ENCODE peak calls at places on chromosomes 3 and 15, in eight cellular contexts. R, X, O, F, B, Z, E and V are unnamed samples.

GRCh38 chr3:19688767-19689166 is 245.2 kb downstream of the EFHB start:
- DNase-seq in R (no peak), X (no peak), O (no peak), F (peak; percentile 39), B (no peak), Z (no peak), E (no peak), V (no peak)

GRCh38 chr15:40388941-40389823 is 6.7 kb downstream of the KNSTRN start:
- DNase-seq in R (peak; percentile 74), X (no peak), O (no peak), F (no peak), B (no peak), Z (no peak), E (no peak), V (no peak)

GRCh38 chr3:17132286-17133115 is 247.7 kb downstream of the PLCL2 start:
- DNase-seq in R (no peak), X (no peak), O (no peak), F (no peak), B (no peak), Z (no peak), E (no peak), V (no peak)

GRCh38 chr15:39283531-39283930 is 297.3 kb upstream of the THBS1 start:
- DNase-seq in R (peak; percentile 50), X (no peak), O (no peak), F (no peak), B (no peak), Z (no peak), E (no peak), V (no peak)

GRCh38 chr3:1026395-1026794 is 66.4 kb upstream of the CNTN6 start:
- DNase-seq in R (no peak), X (no peak), O (no peak), F (no peak), B (no peak), Z (no peak), E (no peak), V (no peak)

GRCh38 chr3:146222204-146223046 is 28.5 kb downstream of the PLSCR4 start:
- DNase-seq in R (peak; percentile 52), X (peak; percentile 73), O (no peak), F (no peak), B (no peak), Z (no peak), E (peak; percentile 63), V (no peak)

GRCh38 chr3:171429635-171430034 is 30.6 kb downstream of the TNIK start:
- DNase-seq in R (no peak), X (no peak), O (no peak), F (no peak), B (no peak), Z (no peak), E (no peak), V (no peak)

GRCh38 chr15:70088427-70088826 is 9.3 kb downstream of the TLE3 start:
- DNase-seq in R (no peak), X (no peak), O (no peak), F (no peak), B (no peak), Z (no peak), E (no peak), V (no peak)

GRCh38 chr3:63762180-63762579 is 56.9 kb upstream of the C3orf49 start:
- DNase-seq in R (peak; percentile 2), X (no peak), O (no peak), F (no peak), B (no peak), Z (no peak), E (no peak), V (no peak)

GRCh38 chr3:71680588-71680987 is 44.6 kb downstream of the EIF4E3 start:
- DNase-seq in R (peak; percentile 65), X (peak; percentile 77), O (no peak), F (no peak), B (no peak), Z (no peak), E (no peak), V (no peak)

GRCh38 chr3:133980550-133980949 is 49.2 kb downstream of the SLCO2A1 start:
- DNase-seq in R (no peak), X (no peak), O (no peak), F (no peak), B (no peak), Z (no peak), E (no peak), V (no peak)

GRCh38 chr3:18481946-18482548 is 56.9 kb upstream of the SATB1 start:
- DNase-seq in R (no peak), X (no peak), O (no peak), F (no peak), B (no peak), Z (no peak), E (no peak), V (no peak)

GRCh38 chr3:51389423-51390183 is 1.5 kb upstream of the RBM15B start:
- DNase-seq in R (peak; percentile 65), X (peak; percentile 34), O (no peak), F (peak; percentile 73), B (peak; percentile 64), Z (no peak), E (peak; percentile 62), V (peak; percentile 55)

GRCh38 chr15:85993116-85993515 is 86.6 kb upstream of the AGBL1 start:
- DNase-seq in R (no peak), X (no peak), O (no peak), F (no peak), B (no peak), Z (no peak), E (no peak), V (no peak)

GRCh38 chr15:41115652-41116115 is 396 bp downstream of the INO80 start:
- DNase-seq in R (peak; percentile 69), X (peak; percentile 53), O (peak; percentile 76), F (peak; percentile 67), B (peak; percentile 55), Z (peak; percentile 51), E (peak; percentile 70), V (peak; percentile 65)

GRCh38 chr3:161142486-161142885 is 37.3 kb upstream of the B3GALNT1 start:
- DNase-seq in R (peak; percentile 32), X (peak; percentile 35), O (no peak), F (no peak), B (no peak), Z (no peak), E (no peak), V (no peak)

GRCh38 chr3:40120816-40121215 is 188.7 kb upstream of the EIF1B start:
- DNase-seq in R (peak; percentile 45), X (peak; percentile 21), O (no peak), F (no peak), B (no peak), Z (no peak), E (no peak), V (no peak)

GRCh38 chr3:169542347-169542751 is 121.2 kb downstream of the MECOM start:
- DNase-seq in R (peak; percentile 74), X (no peak), O (no peak), F (peak; percentile 32), B (no peak), Z (no peak), E (no peak), V (no peak)

GRCh38 chr3:169545606-169546005 is 117.9 kb downstream of the MECOM start:
- DNase-seq in R (peak; percentile 31), X (no peak), O (no peak), F (no peak), B (no peak), Z (no peak), E (no peak), V (no peak)

GRCh38 chr3:169535584-169535983 is 127.9 kb downstream of the MECOM start:
- DNase-seq in R (no peak), X (no peak), O (no peak), F (no peak), B (no peak), Z (no peak), E (no peak), V (no peak)

GRCh38 chr3:169546368-169546767 is 117.1 kb downstream of the MECOM start:
- DNase-seq in R (no peak), X (no peak), O (no peak), F (no peak), B (peak; percentile 33), Z (no peak), E (no peak), V (no peak)

GRCh38 chr3:169541528-169541927 is 122.0 kb downstream of the MECOM start:
- DNase-seq in R (no peak), X (no peak), O (no peak), F (no peak), B (no peak), Z (no peak), E (no peak), V (no peak)
- H3K27me3 ChIP-seq in R (no peaks in the 10 kb centered on the region), X (no peaks in the 10 kb centered on the region), O (no peaks in the 10 kb centered on the region), F (no peaks in the 10 kb centered on the region), B (no peaks in the 10 kb centered on the region), Z (no peaks in the 10 kb centered on the region), E (no peaks in the 10 kb centered on the region), V (no peaks in the 10 kb centered on the region)

DNA sequence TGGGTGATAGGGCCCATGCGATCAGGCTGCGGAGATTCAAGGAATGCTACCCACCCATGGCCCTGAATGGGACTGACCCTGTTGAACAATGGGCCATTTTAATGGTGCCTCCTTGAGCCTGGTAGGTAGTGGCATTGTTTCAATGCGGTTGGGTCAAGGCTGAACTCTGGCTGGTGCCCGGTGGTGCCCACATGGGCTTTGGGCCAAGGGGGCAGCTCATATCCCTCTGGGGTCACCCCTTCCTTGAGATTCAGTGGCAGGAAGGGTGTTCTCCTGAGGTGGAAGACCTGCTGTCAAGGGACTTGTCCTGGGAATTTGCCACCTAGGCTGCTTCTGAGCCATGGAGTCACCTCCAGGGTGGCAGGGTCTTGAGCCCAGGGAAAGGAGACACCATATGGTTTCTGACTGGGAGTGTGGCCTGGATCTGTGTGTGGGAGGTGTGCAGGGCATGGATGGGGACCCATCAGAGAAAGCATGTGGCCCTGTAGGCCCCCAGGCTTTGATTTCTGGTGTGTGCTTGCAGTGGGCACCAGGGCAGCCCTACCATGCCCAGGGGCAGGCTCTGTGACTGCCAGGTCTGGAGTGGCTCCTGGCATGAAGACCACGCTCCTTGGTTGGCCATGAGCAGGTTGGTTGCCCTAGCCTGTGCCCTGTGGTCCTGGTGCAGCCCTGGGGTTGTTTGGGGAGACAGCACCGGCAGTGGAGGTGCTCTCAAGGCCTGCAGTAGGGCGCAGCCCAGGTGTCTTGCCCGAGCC is 199.9 kb downstream of the UBE3A start:
- DNase-seq in R (no peak), X (no peak), O (peak; percentile 14), F (no peak), B (no peak), Z (no peak), E (no peak), V (no peak)
- H3K9me3 ChIP-seq in R (no peaks in the 10 kb centered on the region), X (peaks cover 4% of the 10 kb centered on the region), O (no peaks in the 10 kb centered on the region), F (no peaks in the 10 kb centered on the region), B (no peaks in the 10 kb centered on the region), Z (peaks cover 99% of the 10 kb centered on the region), E (no peaks in the 10 kb centered on the region), V (peaks cover 37% of the 10 kb centered on the region)

DNA sequence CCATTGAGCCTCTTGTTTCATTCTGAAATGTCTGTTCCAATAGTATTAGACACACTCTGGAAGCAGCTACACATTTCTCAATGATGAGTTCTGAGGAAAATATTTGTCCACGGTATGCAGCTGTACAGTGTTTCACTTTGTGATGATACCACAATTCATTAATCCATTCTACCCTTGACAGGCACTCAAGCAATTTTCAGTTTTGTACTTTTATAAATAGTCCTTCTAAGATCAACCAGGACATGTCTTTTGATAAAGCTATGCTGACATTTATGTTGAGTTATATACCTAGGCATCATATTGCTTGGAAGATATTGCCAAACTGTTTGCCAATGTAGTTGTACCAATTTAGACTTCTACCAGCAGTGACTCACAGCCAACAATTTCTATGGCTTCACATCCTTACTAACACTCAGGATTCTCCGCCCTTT is 165.1 kb upstream of the COL8A1 start:
- DNase-seq in R (peak; percentile 27), X (peak; percentile 13), O (no peak), F (no peak), B (no peak), Z (no peak), E (no peak), V (no peak)
- H3K36me3 ChIP-seq in R (no peaks in the 10 kb centered on the region), X (no peaks in the 10 kb centered on the region), O (no peaks in the 10 kb centered on the region), F (no peaks in the 10 kb centered on the region), B (no peaks in the 10 kb centered on the region), Z (no peaks in the 10 kb centered on the region), E (no peaks in the 10 kb centered on the region), V (no peaks in the 10 kb centered on the region)

GRCh38 chr3:6862880-6863195 is 1.9 kb downstream of the GRM7 start:
- DNase-seq in R (no peak), X (no peak), O (no peak), F (no peak), B (no peak), Z (no peak), E (no peak), V (no peak)
- H3K27me3 ChIP-seq in R (peaks cover 97% of the 10 kb centered on the region), X (no peaks in the 10 kb centered on the region), O (no peaks in the 10 kb centered on the region), F (no peaks in the 10 kb centered on the region), B (peaks cover 40% of the 10 kb centered on the region), Z (peaks cover 51% of the 10 kb centered on the region), E (peaks cover 49% of the 10 kb centered on the region), V (no peaks in the 10 kb centered on the region)